ENCODE peak calls at places on chromosomes 5 and 9, in ten cellular contexts. C is lower lobe of right lung; R is CD8-positive, alpha-beta memory T cell; E is HTR-8/SVneo; F is OCI-M1; I is germinal center; B is pancreas; X is MCF 10A; K is GDM1; G is ureter. O is an unnamed sample.

GRCh38 chr9:74379718-74380117 is 117.4 kb upstream of the RORB start:
- DNase-seq in C (no peak), E (no peak), K (peak; percentile 7), F (peak; percentile 41), X (peak; percentile 69), I (no peak), G (no peak), B (peak; percentile 9), R (no peak), O (no peak)

GRCh38 chr5:151742870-151743294 is 15.5 kb downstream of the ATOX1 start:
- DNase-seq in R (no peak), B (no peak), K (no peak), I (no peak), F (peak; percentile 8), G (peak; percentile 54), X (peak; percentile 84), C (no peak), E (no peak), O (no peak)

GRCh38 chr5:140108093-140109049 is 5.5 kb upstream of the PURA start:
- DNase-seq in B (peak; percentile 50), R (peak; percentile 48), I (no peak), K (no peak), C (peak; percentile 50), E (no peak), F (peak; percentile 39), X (peak; percentile 47), G (peak; percentile 58), O (no peak)

GRCh38 chr5:56346717-56347116 is 113.6 kb upstream of the ANKRD55 start:
- DNase-seq in X (peak; percentile 67), F (no peak), I (no peak), G (no peak), B (no peak), K (no peak), R (no peak), C (no peak), E (no peak), O (no peak)

GRCh38 chr5:154214236-154215106 is 23.9 kb downstream of the GALNT10 start:
- DNase-seq in C (no peak), K (no peak), R (no peak), I (no peak), E (peak; percentile 45), G (no peak), X (peak; percentile 92), B (no peak), F (no peak), O (no peak)

GRCh38 chr5:169162407-169162806 is 138.5 kb downstream of the SLIT3 start:
- DNase-seq in E (no peak), F (no peak), X (peak; percentile 33), B (no peak), C (no peak), K (no peak), I (no peak), G (no peak), R (no peak), O (no peak)

GRCh38 chr5:107391787-107392186 is 278.9 kb downstream of the EFNA5 start:
- DNase-seq in K (no peak), F (no peak), B (no peak), I (no peak), G (no peak), R (no peak), X (no peak), E (no peak), C (no peak), O (no peak)

GRCh38 chr9:102069969-102070368 is 331.5 kb upstream of the GRIN3A start:
- DNase-seq in R (no peak), G (no peak), K (no peak), F (no peak), I (no peak), B (no peak), E (no peak), X (peak; percentile 83), C (no peak), O (no peak)

GRCh38 chr5:132425975-132426524 is 56.5 kb downstream of the SLC22A5 start:
- DNase-seq in C (no peak), R (no peak), K (no peak), I (no peak), B (no peak), X (no peak), F (no peak), G (no peak), E (no peak), O (no peak)

GRCh38 chr5:179118756-179119414 is 58.7 kb downstream of the ZNF354C start:
- DNase-seq in R (no peak), C (no peak), X (no peak), B (no peak), K (no peak), E (no peak), G (peak; percentile 12), I (no peak), F (no peak), O (peak; percentile 48)

O was measured in chondrocyte.